ENCODE peak calls at places on chromosomes 4 and X, in eight cellular contexts. U, L, V, A, M, S, K and E are unnamed samples. For H3K4me1, the result is how much of the 10 kb centered on the place peaks cover.

GRCh38 chr4:17807446-17807845 is 3.1 kb downstream of the DCAF16 start:
- DNase-seq in L (no peak), U (no peak), M (no peak), S (no peak), V (no peak), K (peak), A (no peak), E (no peak)

GRCh38 chrX:131671714-131672113 is 127.8 kb downstream of the OR13H1 start:
- DNase-seq in U (no peak), M (no peak), V (no peak), K (no peak), L (no peak), S (no peak), A (peak), E (no peak)

GRCh38 chrX:115018040-115018647 is 728 bp upstream of the IL13RA2 start:
- DNase-seq in L (no peak), M (no peak), U (no peak), V (no peak), K (peak), A (no peak), S (no peak), E (no peak)

GRCh38 chr4:152729466-152729865 is 49.7 kb upstream of the TMEM154 start:
- DNase-seq in L (no peak), M (no peak), S (no peak), K (peak), A (no peak), U (no peak), V (no peak), E (no peak)

GRCh38 chr4:158823461-158823873 is 54.6 kb downstream of the FNIP2 start:
- DNase-seq in S (no peak), K (peak), L (no peak), M (no peak), A (no peak), V (no peak), U (no peak), E (no peak)

GRCh38 chr4:30945586-30945985 is 225.4 kb downstream of the PCDH7 start:
- DNase-seq in V (no peak), U (peak), K (no peak), S (no peak), L (no peak), A (no peak), M (peak), E (no peak)

GRCh38 chr4:173529505-173530325 is at the start of gene HAND2:
- DNase-seq in U (peak), L (peak), S (no peak), K (peak), M (no peak), A (peak), V (no peak), E (no peak)

GRCh38 chr4:151541438-151542071 is 132.6 kb downstream of the FHIP1A start:
- DNase-seq in K (peak), L (no peak), A (no peak), V (no peak), S (no peak), M (peak), U (no peak), E (no peak)

GRCh38 chr4:121256346-121256745 is 92.2 kb upstream of the TNIP3 start:
- DNase-seq in A (no peak), V (no peak), S (peak), K (peak), U (no peak), L (no peak), M (peak), E (peak)

GRCh38 chrX:45232139-45232538 is 31.5 kb upstream of the DIPK2B start:
- DNase-seq in M (no peak), A (no peak), S (peak), V (no peak), U (no peak), L (no peak), K (no peak), E (peak)

GRCh38 chr4:151573945-151574344 is 165.0 kb downstream of the FHIP1A start:
- DNase-seq in A (no peak), M (no peak), K (peak), V (no peak), S (no peak), U (no peak), L (no peak), E (no peak)

GRCh38 chrX:2608638-2609430 is 82.3 kb upstream of the CD99 start:
- DNase-seq in V (peak), M (peak), L (peak), U (peak), K (peak), A (peak), S (peak), E (peak)

GRCh38 chr4:71830-72229 is 18.7 kb downstream of the ZNF595 start:
- DNase-seq in A (no peak), V (no peak), K (no peak), S (no peak), M (no peak), L (no peak), U (no peak), E (no peak)

GRCh38 chrX:6307156-6307555 is 78.5 kb upstream of the NLGN4X start:
- DNase-seq in U (no peak), M (no peak), V (no peak), L (no peak), S (no peak), A (no peak), K (no peak), E (no peak)

GRCh38 chr4:52566136-52567031 is 92.7 kb downstream of the USP46 start:
- DNase-seq in M (no peak), S (no peak), L (no peak), A (no peak), V (no peak), K (peak), U (no peak), E (no peak)

GRCh38 chr4:6104541-6105130 is 86.4 kb upstream of the C4orf50 start:
- DNase-seq in M (no peak), S (no peak), K (no peak), V (no peak), L (no peak), A (no peak), U (no peak), E (no peak)

GRCh38 chr4:158068063-158068462 is 104.8 kb downstream of the GASK1B start:
- DNase-seq in U (no peak), V (no peak), M (no peak), K (peak), A (no peak), L (no peak), S (no peak), E (no peak)

GRCh38 chr4:168848112-168848511 is 161.9 kb downstream of the CBR4 start:
- DNase-seq in L (no peak), K (peak), V (peak), A (no peak), U (no peak), S (no peak), M (no peak), E (no peak)

GRCh38 chr4:7665321-7665720 is 230.6 kb upstream of the PSAPL1 start:
- DNase-seq in S (no peak), A (no peak), K (no peak), L (no peak), M (no peak), V (no peak), U (no peak), E (no peak)

GRCh38 chrX:122583526-122583925 is 600.6 kb upstream of the GRIA3 start:
- DNase-seq in U (no peak), V (no peak), A (no peak), K (no peak), S (no peak), M (no peak), L (no peak), E (no peak)

GRCh38 chr4:99084595-99084994 is 4.0 kb downstream of the ADH5 start:
- DNase-seq in A (no peak), S (no peak), V (no peak), K (no peak), L (no peak), M (no peak), U (no peak), E (no peak)

GRCh38 chr4:52202931-52203330 is 151.8 kb downstream of the SPATA18 start:
- DNase-seq in M (no peak), V (no peak), U (no peak), K (no peak), S (no peak), A (no peak), L (no peak), E (no peak)

GRCh38 chr4:654871-655734 is 19.0 kb downstream of the ATP5ME start:
- DNase-seq in L (no peak), K (no peak), S (no peak), U (no peak), A (no peak), V (no peak), M (no peak), E (no peak)

GRCh38 chr4:105633241-105633640 is 75.2 kb downstream of the INTS12 start:
- DNase-seq in A (no peak), V (no peak), M (no peak), L (no peak), U (no peak), K (no peak), S (no peak), E (no peak)

GRCh38 chr4:48506716-48507115 is 16.7 kb downstream of the ZAR1 start:
- DNase-seq in U (no peak), V (no peak), L (no peak), S (no peak), K (no peak), M (no peak), A (no peak), E (no peak)

GRCh38 chr4:110808371-110808878 is 185.5 kb upstream of the PITX2 start:
- DNase-seq in U (no peak), L (no peak), K (peak), M (no peak), V (no peak), S (no peak), A (no peak), E (no peak)

GRCh38 chr4:69649629-69650028 is 3.4 kb downstream of the UGT2A1 start:
- DNase-seq in L (no peak), S (no peak), U (no peak), K (no peak), M (no peak), A (no peak), V (no peak), E (no peak)

GRCh38 chr4:101290651-101291050 is 56.7 kb downstream of the PPP3CA start:
- DNase-seq in V (no peak), A (no peak), M (no peak), U (no peak), S (no peak), K (no peak), L (no peak), E (no peak)

GRCh38 chr4:61820136-61820535 is 620.0 kb downstream of the ADGRL3 start:
- DNase-seq in K (no peak), M (no peak), V (no peak), U (no peak), L (no peak), A (no peak), S (no peak), E (no peak)

GRCh38 chr4:4937926-4938325 is 78.5 kb downstream of the MSX1 start:
- DNase-seq in U (no peak), M (no peak), L (no peak), S (no peak), A (no peak), V (no peak), K (no peak), E (no peak)

GRCh38 chr4:71833175-71833900 is 49.5 kb upstream of the GC start:
- DNase-seq in A (no peak), S (no peak), L (no peak), K (no peak), V (no peak), M (no peak), U (no peak), E (no peak)

GRCh38 chr4:83386931-83387897 is 52.6 kb upstream of the HPSE start:
- DNase-seq in S (no peak), K (peak), V (no peak), U (no peak), M (no peak), A (no peak), L (no peak), E (no peak)

GRCh38 chr4:119725011-119725410 is 96.4 kb upstream of the PDE5A start:
- DNase-seq in M (no peak), V (no peak), S (no peak), U (no peak), L (no peak), A (no peak), K (no peak), E (no peak)

GRCh38 chr4:119728185-119728584 is 99.6 kb upstream of the PDE5A start:
- DNase-seq in U (no peak), K (no peak), V (no peak), M (no peak), L (no peak), S (no peak), A (no peak), E (no peak)

GRCh38 chr4:119728692-119729593 is 100.3 kb upstream of the PDE5A start:
- DNase-seq in U (no peak), V (no peak), S (no peak), K (no peak), L (no peak), A (no peak), M (no peak), E (no peak)

GRCh38 chr4:119725688-119726330 is 97.2 kb upstream of the PDE5A start:
- DNase-seq in S (no peak), M (no peak), L (no peak), V (no peak), A (no peak), U (no peak), K (peak), E (no peak)

GRCh38 chr4:119726505-119726904 is 97.9 kb upstream of the PDE5A start:
- DNase-seq in K (peak), V (no peak), A (no peak), U (no peak), M (no peak), S (no peak), L (no peak), E (no peak)
- H3K4me1 ChIP-seq in K (half or more), V (under half), A (under half), U (under half), M (under half), S (under half), L (half or more), E (under half)

DNA sequence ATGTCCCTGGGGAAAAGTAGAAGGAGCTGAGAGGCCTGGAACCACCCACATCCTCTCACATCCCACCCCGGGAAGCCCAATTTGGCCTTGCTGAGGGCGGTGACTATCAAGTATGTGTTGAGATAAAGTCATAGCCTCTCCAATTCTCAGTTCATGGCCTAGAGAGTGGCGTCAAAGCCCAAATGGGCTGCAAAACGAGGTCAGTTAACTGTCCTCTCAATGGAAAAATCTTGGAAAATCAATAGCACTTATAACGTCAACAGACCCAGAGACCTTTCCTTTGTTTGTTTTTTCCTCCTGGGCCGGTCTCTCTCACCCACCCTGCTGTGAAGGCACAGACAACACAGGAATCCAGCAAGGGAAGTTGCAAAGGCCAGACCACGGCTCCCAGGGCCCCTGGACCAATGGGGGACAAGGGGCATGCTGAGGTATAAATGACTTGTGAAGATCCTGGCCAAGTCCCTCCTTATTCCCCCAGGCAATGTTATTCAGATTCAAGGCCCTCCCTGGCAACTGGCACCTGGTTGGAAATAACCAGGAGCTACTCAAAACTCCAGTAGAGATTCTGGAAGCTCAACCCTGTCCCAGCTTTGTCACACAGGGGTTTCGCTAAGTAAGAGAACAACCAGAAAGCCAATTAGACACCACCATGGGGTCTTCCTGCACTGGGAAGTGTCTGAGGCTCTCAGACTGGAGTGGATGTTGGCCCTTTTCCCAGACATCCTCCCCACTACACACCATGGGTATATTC is 38.6 kb downstream of the TSC22D3 start:
- DNase-seq in S (no peak), U (no peak), V (peak), L (peak), A (no peak), K (no peak), M (no peak), E (no peak)
- H3K4me1 ChIP-seq in S (under half), U (under half), V (under half), L (under half), A (under half), K (under half), M (under half), E (under half)

DNA sequence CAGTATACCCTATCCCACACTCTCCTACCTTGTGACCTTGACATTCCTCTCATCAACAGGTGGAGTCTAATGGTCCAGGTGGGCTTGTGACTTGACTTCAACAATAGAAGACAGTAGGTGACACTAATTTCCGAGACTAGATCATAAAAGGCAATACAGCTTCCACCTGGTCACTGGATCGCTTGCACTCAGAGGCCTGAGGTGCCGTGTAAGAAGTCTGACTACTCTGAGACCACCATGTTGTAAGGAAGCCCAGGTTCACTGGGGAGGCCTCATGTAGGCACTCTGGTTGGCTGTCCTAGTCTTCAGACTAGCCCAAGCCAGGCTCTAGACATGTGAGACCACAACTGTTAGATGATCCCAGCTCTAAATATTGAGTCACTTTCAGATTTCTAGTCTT is 370.4 kb downstream of the MID1IP1 start:
- DNase-seq in M (no peak), A (no peak), S (no peak), L (no peak), U (no peak), K (no peak), V (no peak), E (no peak)
- H3K4me1 ChIP-seq in M (under half), A (under half), S (under half), L (under half), U (under half), K (under half), V (under half), E (under half)

GRCh38 chr4:3300198-3300671 is 7.4 kb downstream of the RGS12 start:
- DNase-seq in L (peak), S (no peak), M (no peak), A (no peak), U (no peak), K (no peak), V (no peak), E (no peak)

GRCh38 chr4:3303445-3303824 is 10.6 kb downstream of the RGS12 start:
- DNase-seq in U (no peak), M (no peak), K (no peak), A (no peak), S (no peak), V (no peak), L (no peak), E (no peak)

GRCh38 chr4:3302786-3303444 is 10.1 kb downstream of the RGS12 start:
- DNase-seq in K (no peak), M (no peak), A (no peak), S (no peak), L (peak), V (no peak), U (no peak), E (no peak)

GRCh38 chr4:3302164-3302785 is 9.5 kb downstream of the RGS12 start:
- DNase-seq in L (no peak), M (no peak), K (no peak), A (no peak), U (no peak), V (no peak), S (peak), E (peak)

DNA sequence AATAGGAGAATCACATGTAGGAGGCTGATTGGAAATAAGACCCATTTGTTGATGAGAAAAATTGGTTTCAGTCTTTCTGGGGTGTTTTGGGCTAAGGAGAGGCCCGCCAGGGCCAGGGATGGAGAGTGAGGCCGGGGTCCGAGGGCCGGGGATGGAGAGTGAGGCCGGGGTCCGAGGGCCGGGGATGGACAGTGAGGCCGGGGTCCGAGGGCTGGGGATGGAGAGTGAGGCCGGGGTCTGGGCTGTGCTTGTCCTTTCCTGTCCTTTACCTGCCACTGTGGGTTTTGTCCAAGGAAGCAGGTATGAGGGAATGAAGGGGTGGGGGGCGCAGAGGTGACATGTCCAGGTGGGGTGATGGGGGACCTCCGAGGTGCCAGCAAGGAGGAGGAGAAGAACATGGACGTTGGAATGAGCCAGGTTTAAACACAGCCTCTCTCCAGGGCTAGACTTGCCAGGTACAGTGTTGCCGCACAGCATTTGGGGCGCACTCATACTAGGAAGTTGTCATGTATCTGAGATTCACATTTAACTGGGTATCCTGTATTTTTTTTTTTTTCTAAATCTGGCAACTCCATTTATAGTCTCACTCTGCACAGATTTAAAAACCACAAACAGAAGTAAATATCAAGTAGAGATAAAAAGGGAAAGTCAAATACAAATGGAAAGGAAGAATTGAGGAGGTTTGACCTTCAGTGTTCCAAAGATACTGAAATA is 8.8 kb downstream of the RGS12 start:
- DNase-seq in M (no peak), A (no peak), U (no peak), K (no peak), L (no peak), V (no peak), S (peak), E (no peak)
- H3K4me1 ChIP-seq in M (under half), A (under half), U (under half), K (under half), L (under half), V (under half), S (half or more), E (under half)

GRCh38 chrX:9657590-9658256 is 107.9 kb downstream of the GPR143 start:
- DNase-seq in V (no peak), S (no peak), K (no peak), M (no peak), L (no peak), A (no peak), U (no peak), E (no peak)
- H3K4me1 ChIP-seq in V (under half), S (under half), K (under half), M (under half), L (under half), A (under half), U (under half), E (under half)